ENCODE peak calls at places on chromosomes 13 and 19, in nine cellular contexts. E is neuronal stem cell; A is dorsolateral prefrontal cortex; P is ascending aorta; H is NCI-H345; V is ELR; B is RWPE1; Y is stimulated activated naive CD4-positive, alpha-beta T cell treated with Interleukin-2 at 50 U/mL for 16 hours; J is lung. O is an unnamed sample.

GRCh38 chr13:102276479-102276878 is 125.4 kb downstream of the FGF14 start:
- DNase-seq in P (no peak), B (no peak), A (no peak), E (no peak), H (no peak), V (no peak), Y (no peak), J (no peak), O (no peak)

GRCh38 chr13:72555601-72556000 is 171.8 kb downstream of the MZT1 start:
- DNase-seq in A (no peak), B (no peak), E (no peak), H (no peak), P (no peak), J (no peak), Y (no peak), V (no peak), O (no peak)

GRCh38 chr19:10533656-10534386 is 9.9 kb upstream of the ATG4D start:
- DNase-seq in A (no peak), H (no peak), B (peak; percentile 71), E (no peak), V (peak; percentile 35), J (no peak), Y (no peak), P (no peak), O (no peak)

GRCh38 chr19:10288662-10289166 is 1.0 kb upstream of the ICAM5 start:
- DNase-seq in B (peak; percentile 94), E (no peak), A (no peak), V (peak; percentile 87), Y (peak; percentile 14), P (no peak), J (peak; percentile 59), H (peak; percentile 7), O (peak; percentile 67)

GRCh38 chr19:39502640-39503417 is 4.1 kb downstream of the DLL3 start:
- DNase-seq in P (no peak), V (peak; percentile 62), Y (peak; percentile 62), A (no peak), H (no peak), J (peak; percentile 33), B (peak; percentile 57), E (peak; percentile 59), O (peak; percentile 77)

GRCh38 chr13:30520571-30520970 is 54.8 kb upstream of the HMGB1 start:
- DNase-seq in H (no peak), A (no peak), P (no peak), E (no peak), Y (no peak), J (no peak), V (peak; percentile 85), B (peak; percentile 5), O (no peak)

GRCh38 chr13:84136582-84136981 is 254.3 kb upstream of the SLITRK1 start:
- DNase-seq in J (no peak), E (no peak), H (no peak), V (peak; percentile 22), Y (no peak), P (no peak), B (no peak), A (no peak), O (no peak)

GRCh38 chr19:45097776-45098520 is 5.0 kb downstream of the PPP1R37 start:
- DNase-seq in B (peak; percentile 90), E (no peak), Y (no peak), J (no peak), V (peak; percentile 96), H (no peak), A (peak; percentile 73), P (no peak), O (peak; percentile 55)

GRCh38 chr13:67224148-67224846 is 5.8 kb downstream of the PCDH9 start:
- DNase-seq in B (peak; percentile 62), P (no peak), A (peak; percentile 83), H (peak; percentile 81), Y (peak; percentile 10), E (peak; percentile 56), V (peak; percentile 85), J (peak; percentile 62), O (peak; percentile 89)

GRCh38 chr19:50817941-50818858 is 5.4 kb downstream of the KLK1 start:
- DNase-seq in Y (peak; percentile 30), J (peak; percentile 31), A (no peak), B (no peak), P (no peak), V (no peak), E (peak; percentile 76), H (peak; percentile 84), O (no peak)

GRCh38 chr13:31824705-31825512 is 85.6 kb downstream of the RXFP2 start:
- DNase-seq in V (peak; percentile 38), E (no peak), J (no peak), H (peak; percentile 3), A (no peak), Y (no peak), B (no peak), P (no peak), O (no peak)

GRCh38 chr19:42653841-42654240 is 59.1 kb upstream of the CEACAM8 start:
- DNase-seq in V (no peak), Y (no peak), P (no peak), H (no peak), B (no peak), A (no peak), E (no peak), J (no peak), O (no peak)

GRCh38 chr13:73767747-73768315 is 366.4 kb downstream of the KLF12 start:
- DNase-seq in Y (peak; percentile 1), A (no peak), H (peak; percentile 31), V (peak; percentile 20), B (peak; percentile 10), E (no peak), P (no peak), J (no peak), O (no peak)

GRCh38 chr19:17048885-17049453 is 22.4 kb upstream of the CPAMD8 start:
- DNase-seq in H (no peak), J (no peak), E (no peak), P (no peak), Y (no peak), B (no peak), A (no peak), V (no peak), O (no peak)

GRCh38 chr19:14542721-14543328 is 13.4 kb downstream of the TECR start:
- DNase-seq in Y (no peak), A (no peak), E (no peak), B (peak; percentile 81), H (no peak), P (no peak), V (peak; percentile 43), J (no peak), O (no peak)

GRCh38 chr13:66624302-66624701 is 605.8 kb downstream of the PCDH9 start:
- DNase-seq in B (no peak), J (no peak), Y (no peak), P (no peak), A (no peak), H (no peak), E (no peak), V (no peak), O (no peak)

GRCh38 chr13:20492641-20493040 is 33.0 kb downstream of the CRYL1 start:
- DNase-seq in E (no peak), H (peak; percentile 3), A (no peak), Y (peak; percentile 20), V (peak; percentile 70), B (no peak), J (no peak), P (no peak), O (no peak)

GRCh38 chr13:84609716-84610115 is 727.4 kb upstream of the SLITRK1 start:
- DNase-seq in Y (no peak), E (no peak), P (no peak), J (no peak), V (peak; percentile 87), B (peak; percentile 8), A (no peak), H (no peak), O (no peak)

O was measured in Right ventricle myocardium inferior.